ENCODE peak calls at places on chromosome X, in nine cellular contexts. One of them, this sample, is unnamed.

GRCh38 chrX:21745756-21746155 is 12.2 kb downstream of the SMPX start:
- DNase-seq in GM23248: peak
- DNase-seq in activated T-cell treated with anti-CD3 and anti-CD28 coated beads for 1 hour: peak
- DNase-seq in tibial artery: no peak
- DNase-seq in NCI-H446: peak
- DNase-seq in NCI-H2081: peak
- DNase-seq in stimulated activated CD4-positive, alpha-beta T cell treated with anti-CD3 and anti-CD28 coated beads, TNF-alpha, amount 100 ng/mL, for 24 hours: peak
- DNase-seq in astrocyte: no peak
- DNase-seq in fibroblast of pulmonary artery: peak
- DNase-seq in this sample: peak

GRCh38 chrX:9466711-9467110 is 1.9 kb downstream of the TBL1X start:
- DNase-seq in GM23248: peak
- DNase-seq in activated T-cell treated with anti-CD3 and anti-CD28 coated beads for 1 hour: no peak
- DNase-seq in tibial artery: no peak
- DNase-seq in NCI-H446: no peak
- DNase-seq in NCI-H2081: peak
- DNase-seq in stimulated activated CD4-positive, alpha-beta T cell treated with anti-CD3 and anti-CD28 coated beads, TNF-alpha, amount 100 ng/mL, for 24 hours: no peak
- DNase-seq in astrocyte: no peak
- DNase-seq in fibroblast of pulmonary artery: no peak
- DNase-seq in this sample: no peak

GRCh38 chrX:97109730-97110129 is 226.0 kb downstream of the RPA4 start:
- DNase-seq in GM23248: no peak
- DNase-seq in activated T-cell treated with anti-CD3 and anti-CD28 coated beads for 1 hour: no peak
- DNase-seq in tibial artery: no peak
- DNase-seq in NCI-H446: no peak
- DNase-seq in NCI-H2081: no peak
- DNase-seq in stimulated activated CD4-positive, alpha-beta T cell treated with anti-CD3 and anti-CD28 coated beads, TNF-alpha, amount 100 ng/mL, for 24 hours: no peak
- DNase-seq in astrocyte: no peak
- DNase-seq in fibroblast of pulmonary artery: no peak
- DNase-seq in this sample: no peak

GRCh38 chrX:48604701-48605100 is 7.4 kb downstream of the WDR13 start:
- DNase-seq in GM23248: no peak
- DNase-seq in activated T-cell treated with anti-CD3 and anti-CD28 coated beads for 1 hour: no peak
- DNase-seq in tibial artery: no peak
- DNase-seq in NCI-H446: no peak
- DNase-seq in NCI-H2081: no peak
- DNase-seq in stimulated activated CD4-positive, alpha-beta T cell treated with anti-CD3 and anti-CD28 coated beads, TNF-alpha, amount 100 ng/mL, for 24 hours: no peak
- DNase-seq in astrocyte: no peak
- DNase-seq in fibroblast of pulmonary artery: no peak
- DNase-seq in this sample: no peak

GRCh38 chrX:98068210-98068609 is 1184.5 kb downstream of the RPA4 start:
- DNase-seq in GM23248: no peak
- DNase-seq in activated T-cell treated with anti-CD3 and anti-CD28 coated beads for 1 hour: no peak
- DNase-seq in tibial artery: no peak
- DNase-seq in NCI-H446: no peak
- DNase-seq in NCI-H2081: peak
- DNase-seq in stimulated activated CD4-positive, alpha-beta T cell treated with anti-CD3 and anti-CD28 coated beads, TNF-alpha, amount 100 ng/mL, for 24 hours: no peak
- DNase-seq in astrocyte: no peak
- DNase-seq in fibroblast of pulmonary artery: no peak
- DNase-seq in this sample: no peak

GRCh38 chrX:102976793-102977495 is 39.9 kb downstream of the RAB40AL start:
- DNase-seq in GM23248: peak
- DNase-seq in activated T-cell treated with anti-CD3 and anti-CD28 coated beads for 1 hour: no peak
- DNase-seq in tibial artery: no peak
- DNase-seq in NCI-H446: no peak
- DNase-seq in NCI-H2081: no peak
- DNase-seq in stimulated activated CD4-positive, alpha-beta T cell treated with anti-CD3 and anti-CD28 coated beads, TNF-alpha, amount 100 ng/mL, for 24 hours: no peak
- DNase-seq in astrocyte: peak
- DNase-seq in fibroblast of pulmonary artery: peak
- DNase-seq in this sample: no peak

GRCh38 chrX:275967-276587 is 5.1 kb upstream of the PLCXD1 start:
- DNase-seq in GM23248: peak
- DNase-seq in activated T-cell treated with anti-CD3 and anti-CD28 coated beads for 1 hour: peak
- DNase-seq in tibial artery: peak
- DNase-seq in NCI-H446: no peak
- DNase-seq in NCI-H2081: no peak
- DNase-seq in stimulated activated CD4-positive, alpha-beta T cell treated with anti-CD3 and anti-CD28 coated beads, TNF-alpha, amount 100 ng/mL, for 24 hours: peak
- DNase-seq in astrocyte: peak
- DNase-seq in fibroblast of pulmonary artery: peak
- DNase-seq in this sample: peak

GRCh38 chrX:110941906-110942305 is 146.3 kb upstream of the CHRDL1 start:
- DNase-seq in GM23248: no peak
- DNase-seq in activated T-cell treated with anti-CD3 and anti-CD28 coated beads for 1 hour: no peak
- DNase-seq in tibial artery: no peak
- DNase-seq in NCI-H446: no peak
- DNase-seq in NCI-H2081: no peak
- DNase-seq in stimulated activated CD4-positive, alpha-beta T cell treated with anti-CD3 and anti-CD28 coated beads, TNF-alpha, amount 100 ng/mL, for 24 hours: no peak
- DNase-seq in astrocyte: no peak
- DNase-seq in fibroblast of pulmonary artery: no peak
- DNase-seq in this sample: no peak

GRCh38 chrX:49309401-49309981 is 6.0 kb downstream of the GAGE10 start:
- DNase-seq in GM23248: peak
- DNase-seq in activated T-cell treated with anti-CD3 and anti-CD28 coated beads for 1 hour: no peak
- DNase-seq in tibial artery: no peak
- DNase-seq in NCI-H446: no peak
- DNase-seq in NCI-H2081: no peak
- DNase-seq in stimulated activated CD4-positive, alpha-beta T cell treated with anti-CD3 and anti-CD28 coated beads, TNF-alpha, amount 100 ng/mL, for 24 hours: no peak
- DNase-seq in astrocyte: peak
- DNase-seq in fibroblast of pulmonary artery: peak
- DNase-seq in this sample: no peak

GRCh38 chrX:129565046-129565649 is 25.1 kb downstream of the OCRL start:
- DNase-seq in GM23248: no peak
- DNase-seq in activated T-cell treated with anti-CD3 and anti-CD28 coated beads for 1 hour: no peak
- DNase-seq in tibial artery: no peak
- DNase-seq in NCI-H446: peak
- DNase-seq in NCI-H2081: no peak
- DNase-seq in stimulated activated CD4-positive, alpha-beta T cell treated with anti-CD3 and anti-CD28 coated beads, TNF-alpha, amount 100 ng/mL, for 24 hours: no peak
- DNase-seq in astrocyte: no peak
- DNase-seq in fibroblast of pulmonary artery: peak
- DNase-seq in this sample: no peak

GRCh38 chrX:151019837-151020236 is 36.7 kb downstream of the HMGB3 start:
- DNase-seq in GM23248: peak
- DNase-seq in activated T-cell treated with anti-CD3 and anti-CD28 coated beads for 1 hour: no peak
- DNase-seq in tibial artery: no peak
- DNase-seq in NCI-H446: no peak
- DNase-seq in NCI-H2081: no peak
- DNase-seq in stimulated activated CD4-positive, alpha-beta T cell treated with anti-CD3 and anti-CD28 coated beads, TNF-alpha, amount 100 ng/mL, for 24 hours: no peak
- DNase-seq in astrocyte: no peak
- DNase-seq in fibroblast of pulmonary artery: peak
- DNase-seq in this sample: no peak

GRCh38 chrX:149940015-149940716 is 1.9 kb upstream of the EOLA2 start:
- DNase-seq in GM23248: peak
- DNase-seq in activated T-cell treated with anti-CD3 and anti-CD28 coated beads for 1 hour: peak
- DNase-seq in tibial artery: peak
- DNase-seq in NCI-H446: peak
- DNase-seq in NCI-H2081: peak
- DNase-seq in stimulated activated CD4-positive, alpha-beta T cell treated with anti-CD3 and anti-CD28 coated beads, TNF-alpha, amount 100 ng/mL, for 24 hours: peak
- DNase-seq in astrocyte: peak
- DNase-seq in fibroblast of pulmonary artery: peak
- DNase-seq in this sample: peak

GRCh38 chrX:150873616-150874015 is 24.9 kb downstream of the CD99L2 start:
- DNase-seq in GM23248: peak
- DNase-seq in activated T-cell treated with anti-CD3 and anti-CD28 coated beads for 1 hour: no peak
- DNase-seq in tibial artery: peak
- DNase-seq in NCI-H446: no peak
- DNase-seq in NCI-H2081: no peak
- DNase-seq in stimulated activated CD4-positive, alpha-beta T cell treated with anti-CD3 and anti-CD28 coated beads, TNF-alpha, amount 100 ng/mL, for 24 hours: no peak
- DNase-seq in astrocyte: peak
- DNase-seq in fibroblast of pulmonary artery: peak
- DNase-seq in this sample: no peak

GRCh38 chrX:136909706-136910564 is 29.4 kb upstream of the RBMX start:
- DNase-seq in GM23248: peak
- DNase-seq in activated T-cell treated with anti-CD3 and anti-CD28 coated beads for 1 hour: peak
- DNase-seq in tibial artery: peak
- DNase-seq in NCI-H446: peak
- DNase-seq in NCI-H2081: peak
- DNase-seq in stimulated activated CD4-positive, alpha-beta T cell treated with anti-CD3 and anti-CD28 coated beads, TNF-alpha, amount 100 ng/mL, for 24 hours: peak
- DNase-seq in astrocyte: peak
- DNase-seq in fibroblast of pulmonary artery: peak
- DNase-seq in this sample: peak

GRCh38 chrX:73562458-73562857 is 539 bp upstream of the CHIC1 start:
- DNase-seq in GM23248: no peak
- DNase-seq in activated T-cell treated with anti-CD3 and anti-CD28 coated beads for 1 hour: no peak
- DNase-seq in tibial artery: no peak
- DNase-seq in NCI-H446: no peak
- DNase-seq in NCI-H2081: peak
- DNase-seq in stimulated activated CD4-positive, alpha-beta T cell treated with anti-CD3 and anti-CD28 coated beads, TNF-alpha, amount 100 ng/mL, for 24 hours: no peak
- DNase-seq in astrocyte: peak
- DNase-seq in fibroblast of pulmonary artery: peak
- DNase-seq in this sample: no peak

GRCh38 chrX:112630187-112630586 is 49.6 kb downstream of the LHFPL1 start:
- DNase-seq in GM23248: peak
- DNase-seq in activated T-cell treated with anti-CD3 and anti-CD28 coated beads for 1 hour: no peak
- DNase-seq in tibial artery: no peak
- DNase-seq in NCI-H446: no peak
- DNase-seq in NCI-H2081: no peak
- DNase-seq in stimulated activated CD4-positive, alpha-beta T cell treated with anti-CD3 and anti-CD28 coated beads, TNF-alpha, amount 100 ng/mL, for 24 hours: no peak
- DNase-seq in astrocyte: no peak
- DNase-seq in fibroblast of pulmonary artery: no peak
- DNase-seq in this sample: no peak

GRCh38 chrX:7147431-7147977 is at the start of gene STS:
- DNase-seq in GM23248: no peak
- DNase-seq in activated T-cell treated with anti-CD3 and anti-CD28 coated beads for 1 hour: peak
- DNase-seq in tibial artery: peak
- DNase-seq in NCI-H446: peak
- DNase-seq in NCI-H2081: peak
- DNase-seq in stimulated activated CD4-positive, alpha-beta T cell treated with anti-CD3 and anti-CD28 coated beads, TNF-alpha, amount 100 ng/mL, for 24 hours: peak
- DNase-seq in astrocyte: peak
- DNase-seq in fibroblast of pulmonary artery: peak
- DNase-seq in this sample: peak

GRCh38 chrX:43064096-43064495 is 286.1 kb upstream of the PPP1R2C start:
- DNase-seq in GM23248: no peak
- DNase-seq in activated T-cell treated with anti-CD3 and anti-CD28 coated beads for 1 hour: no peak
- DNase-seq in tibial artery: no peak
- DNase-seq in NCI-H446: no peak
- DNase-seq in NCI-H2081: no peak
- DNase-seq in stimulated activated CD4-positive, alpha-beta T cell treated with anti-CD3 and anti-CD28 coated beads, TNF-alpha, amount 100 ng/mL, for 24 hours: no peak
- DNase-seq in astrocyte: no peak
- DNase-seq in fibroblast of pulmonary artery: no peak
- DNase-seq in this sample: no peak

GRCh38 chrX:42530027-42530426 is 247.9 kb downstream of the PPP1R2C start:
- DNase-seq in GM23248: peak
- DNase-seq in activated T-cell treated with anti-CD3 and anti-CD28 coated beads for 1 hour: no peak
- DNase-seq in tibial artery: no peak
- DNase-seq in NCI-H446: peak
- DNase-seq in NCI-H2081: no peak
- DNase-seq in stimulated activated CD4-positive, alpha-beta T cell treated with anti-CD3 and anti-CD28 coated beads, TNF-alpha, amount 100 ng/mL, for 24 hours: no peak
- DNase-seq in astrocyte: peak
- DNase-seq in fibroblast of pulmonary artery: peak
- DNase-seq in this sample: no peak

GRCh38 chrX:107559506-107559905 is 68.8 kb upstream of the PRPS1 start:
- DNase-seq in GM23248: peak
- DNase-seq in activated T-cell treated with anti-CD3 and anti-CD28 coated beads for 1 hour: no peak
- DNase-seq in tibial artery: no peak
- DNase-seq in NCI-H446: no peak
- DNase-seq in NCI-H2081: no peak
- DNase-seq in stimulated activated CD4-positive, alpha-beta T cell treated with anti-CD3 and anti-CD28 coated beads, TNF-alpha, amount 100 ng/mL, for 24 hours: no peak
- DNase-seq in astrocyte: no peak
- DNase-seq in fibroblast of pulmonary artery: no peak
- DNase-seq in this sample: no peak

GRCh38 chrX:132837126-132837525 is 121.3 kb downstream of the HS6ST2 start:
- DNase-seq in GM23248: peak
- DNase-seq in activated T-cell treated with anti-CD3 and anti-CD28 coated beads for 1 hour: no peak
- DNase-seq in tibial artery: no peak
- DNase-seq in NCI-H446: no peak
- DNase-seq in NCI-H2081: no peak
- DNase-seq in stimulated activated CD4-positive, alpha-beta T cell treated with anti-CD3 and anti-CD28 coated beads, TNF-alpha, amount 100 ng/mL, for 24 hours: no peak
- DNase-seq in astrocyte: peak
- DNase-seq in fibroblast of pulmonary artery: peak
- DNase-seq in this sample: no peak

GRCh38 chrX:21374163-21374993 is at the start of gene CNKSR2:
- DNase-seq in GM23248: peak
- DNase-seq in activated T-cell treated with anti-CD3 and anti-CD28 coated beads for 1 hour: peak
- DNase-seq in tibial artery: peak
- DNase-seq in NCI-H446: peak
- DNase-seq in NCI-H2081: peak
- DNase-seq in stimulated activated CD4-positive, alpha-beta T cell treated with anti-CD3 and anti-CD28 coated beads, TNF-alpha, amount 100 ng/mL, for 24 hours: peak
- DNase-seq in astrocyte: no peak
- DNase-seq in fibroblast of pulmonary artery: peak
- DNase-seq in this sample: peak

GRCh38 chrX:13747836-13748235 is 13.3 kb downstream of the OFD1 start:
- DNase-seq in GM23248: peak
- DNase-seq in activated T-cell treated with anti-CD3 and anti-CD28 coated beads for 1 hour: no peak
- DNase-seq in tibial artery: no peak
- DNase-seq in NCI-H446: peak
- DNase-seq in NCI-H2081: peak
- DNase-seq in stimulated activated CD4-positive, alpha-beta T cell treated with anti-CD3 and anti-CD28 coated beads, TNF-alpha, amount 100 ng/mL, for 24 hours: no peak
- DNase-seq in astrocyte: peak
- DNase-seq in fibroblast of pulmonary artery: peak
- DNase-seq in this sample: no peak

GRCh38 chrX:63754141-63754859 is 30.7 kb downstream of the ARHGEF9 start:
- DNase-seq in GM23248: peak
- DNase-seq in activated T-cell treated with anti-CD3 and anti-CD28 coated beads for 1 hour: peak
- DNase-seq in tibial artery: no peak
- DNase-seq in NCI-H446: no peak
- DNase-seq in NCI-H2081: peak
- DNase-seq in stimulated activated CD4-positive, alpha-beta T cell treated with anti-CD3 and anti-CD28 coated beads, TNF-alpha, amount 100 ng/mL, for 24 hours: peak
- DNase-seq in astrocyte: peak
- DNase-seq in fibroblast of pulmonary artery: peak
- DNase-seq in this sample: peak

GRCh38 chrX:130575831-130576404 is 174.1 kb downstream of the RBMX2 start:
- DNase-seq in GM23248: peak
- DNase-seq in activated T-cell treated with anti-CD3 and anti-CD28 coated beads for 1 hour: no peak
- DNase-seq in tibial artery: peak
- DNase-seq in NCI-H446: no peak
- DNase-seq in NCI-H2081: no peak
- DNase-seq in stimulated activated CD4-positive, alpha-beta T cell treated with anti-CD3 and anti-CD28 coated beads, TNF-alpha, amount 100 ng/mL, for 24 hours: no peak
- DNase-seq in astrocyte: peak
- DNase-seq in fibroblast of pulmonary artery: peak
- DNase-seq in this sample: peak

GRCh38 chrX:150163181-150163930 is 199.8 kb upstream of the MAMLD1 start:
- DNase-seq in GM23248: no peak
- DNase-seq in activated T-cell treated with anti-CD3 and anti-CD28 coated beads for 1 hour: no peak
- DNase-seq in tibial artery: no peak
- DNase-seq in NCI-H446: no peak
- DNase-seq in NCI-H2081: no peak
- DNase-seq in stimulated activated CD4-positive, alpha-beta T cell treated with anti-CD3 and anti-CD28 coated beads, TNF-alpha, amount 100 ng/mL, for 24 hours: no peak
- DNase-seq in astrocyte: no peak
- DNase-seq in fibroblast of pulmonary artery: no peak
- DNase-seq in this sample: no peak

GRCh38 chrX:7654316-7654715 is 188.7 kb upstream of the VCX start:
- DNase-seq in GM23248: no peak
- DNase-seq in activated T-cell treated with anti-CD3 and anti-CD28 coated beads for 1 hour: no peak
- DNase-seq in tibial artery: no peak
- DNase-seq in NCI-H446: no peak
- DNase-seq in NCI-H2081: no peak
- DNase-seq in stimulated activated CD4-positive, alpha-beta T cell treated with anti-CD3 and anti-CD28 coated beads, TNF-alpha, amount 100 ng/mL, for 24 hours: no peak
- DNase-seq in astrocyte: no peak
- DNase-seq in fibroblast of pulmonary artery: no peak
- DNase-seq in this sample: no peak

GRCh38 chrX:51614353-51614752 is 4.4 kb downstream of the CENPVL3 start:
- DNase-seq in GM23248: peak
- DNase-seq in activated T-cell treated with anti-CD3 and anti-CD28 coated beads for 1 hour: no peak
- DNase-seq in tibial artery: no peak
- DNase-seq in NCI-H446: peak
- DNase-seq in NCI-H2081: peak
- DNase-seq in stimulated activated CD4-positive, alpha-beta T cell treated with anti-CD3 and anti-CD28 coated beads, TNF-alpha, amount 100 ng/mL, for 24 hours: no peak
- DNase-seq in astrocyte: peak
- DNase-seq in fibroblast of pulmonary artery: peak
- DNase-seq in this sample: peak

This sample was measured in germinal center.